ENCODE peak calls at places on chromosome 10, in six cellular contexts. D, I, U, H, P and K are unnamed samples.

GRCh38 chr10:16989826-16990293 is 139.8 kb downstream of the CUBN start:
- DNase-seq in D (no peak), I (peak), U (no peak), H (no peak), P (no peak), K (no peak)

GRCh38 chr10:96833220-96834001 is 1.3 kb downstream of the LCOR start:
- DNase-seq in D (peak), I (peak), U (peak), H (peak), P (no peak), K (no peak)

GRCh38 chr10:13959443-13960359 is 371.0 kb downstream of the FRMD4A start:
- DNase-seq in D (no peak), I (no peak), U (no peak), H (no peak), P (no peak), K (no peak)

GRCh38 chr10:7231420-7232414 is 179.1 kb downstream of the SFMBT2 start:
- DNase-seq in D (peak), I (no peak), U (no peak), H (no peak), P (no peak), K (no peak)

GRCh38 chr10:132065491-132066105 is at the start of gene JAKMIP3:
- DNase-seq in D (peak), I (peak), U (no peak), H (peak), P (no peak), K (no peak)

GRCh38 chr10:114142018-114142417 is 32.0 kb downstream of the CCDC186 start:
- DNase-seq in D (no peak), I (no peak), U (no peak), H (no peak), P (no peak), K (no peak)

GRCh38 chr10:104308439-104308903 is 29.8 kb downstream of the ITPRIP start:
- DNase-seq in D (no peak), I (no peak), U (no peak), H (no peak), P (no peak), K (no peak)

GRCh38 chr10:86686972-86687371 is 18.7 kb downstream of the LDB3 start:
- DNase-seq in D (no peak), I (no peak), U (no peak), H (peak), P (no peak), K (no peak)

GRCh38 chr10:116848032-116848911 is 1.0 kb upstream of the ENO4 start:
- DNase-seq in D (no peak), I (no peak), U (no peak), H (no peak), P (no peak), K (no peak)